ENCODE peak calls at places on chromosomes 16 and 17, in five cellular contexts. J, K, S, P and G are unnamed samples.
A peak's percentile ranks its signal among the peaks of the same experiment; 100 is the strongest.

GRCh38 chr17:2865228-2865627 is 69.0 kb downstream of the RAP1GAP2 start:
- DNase-seq in K (no peak), P (no peak), S (no peak), J (no peak), G (no peak)

GRCh38 chr16:84246679-84247077 is 6.9 kb upstream of the KCNG4 start:
- DNase-seq in J (no peak), S (no peak), K (no peak), P (no peak), G (no peak)

GRCh38 chr16:55043499-55043898 is 112.8 kb downstream of the IRX5 start:
- DNase-seq in S (no peak), K (no peak), P (no peak), J (no peak), G (no peak)

GRCh38 chr17:75645889-75646625 is 12.8 kb downstream of the SMIM5 start:
- DNase-seq in P (no peak), J (no peak), S (no peak), K (no peak), G (no peak)

GRCh38 chr17:62703269-62703775 is 75.9 kb downstream of the MRC2 start:
- DNase-seq in J (no peak), K (no peak), S (no peak), P (no peak), G (no peak)

GRCh38 chr17:54172654-54173316 is 350.1 kb downstream of the KIF2B start:
- DNase-seq in P (no peak), K (no peak), J (no peak), S (no peak), G (no peak)

GRCh38 chr17:81210868-81211267 is 11.9 kb downstream of the CEP131 start:
- DNase-seq in S (no peak), J (no peak), K (no peak), P (no peak), G (no peak)

GRCh38 chr17:2179615-2180295 is 123.8 kb downstream of the SMG6 start:
- DNase-seq in S (peak; percentile 71), P (no peak), J (peak; percentile 95), K (no peak), G (no peak)

GRCh38 chr17:59330314-59330942 is 1.0 kb upstream of the YPEL2 start:
- DNase-seq in P (no peak), J (no peak), S (peak; percentile 32), K (no peak), G (no peak)

GRCh38 chr16:58500329-58501241 is 642 bp downstream of the NDRG4 start:
- DNase-seq in K (no peak), J (no peak), P (no peak), S (no peak), G (no peak)

GRCh38 chr17:871731-872517 is 89.8 kb downstream of the MRM3 start:
- DNase-seq in K (peak; percentile 22), J (no peak), S (no peak), P (no peak), G (no peak)

GRCh38 chr16:19860146-19861030 is 24.3 kb downstream of the GPRC5B start:
- DNase-seq in K (no peak), S (no peak), P (no peak), J (no peak), G (no peak)

GRCh38 chr17:42819939-42820535 is 4.0 kb downstream of the BECN1 start:
- DNase-seq in J (no peak), K (peak; percentile 47), S (no peak), P (peak; percentile 81), G (peak; percentile 16)

GRCh38 chr16:5062051-5062450 is 3.7 kb downstream of the C16orf89 start:
- DNase-seq in P (no peak), S (no peak), J (no peak), K (no peak), G (no peak)

GRCh38 chr17:78242024-78242742 is 10.8 kb downstream of the TMEM235 start:
- DNase-seq in S (no peak), P (no peak), J (no peak), K (no peak), G (no peak)

GRCh38 chr16:56424404-56424765 is 960 bp downstream of the AMFR start:
- DNase-seq in J (no peak), S (no peak), P (no peak), K (no peak), G (no peak)

GRCh38 chr17:40553694-40554534 is 11.4 kb downstream of the CCR7 start:
- DNase-seq in S (peak; percentile 84), P (no peak), K (no peak), J (peak; percentile 10), G (no peak)

GRCh38 chr17:45848868-45849535 is 4.3 kb downstream of the SPPL2C start:
- DNase-seq in P (no peak), S (no peak), J (peak; percentile 13), K (no peak), G (no peak)